ENCODE peak calls at places on chromosomes 16 and 17, in seven cellular contexts. One of them, this sample, is unnamed.

GRCh38 chr16:87171723-87172122 is 145.5 kb downstream of the C16orf95 start:
- DNase-seq in HFFc6: no peak
- DNase-seq in activated CD4-positive, alpha-beta memory T cell treated with anti-CD3 and anti-CD28 coated beads, Interleukin-2, amount 10 ng/mL, durations not matched to agents 7 days and 5 days: no peak
- DNase-seq in iPS DF 19.7: no peak
- DNase-seq in mesenteric fat pad: no peak
- DNase-seq in heart right ventricle: no peak
- DNase-seq in DMS153: no peak
- DNase-seq in this sample: no peak

GRCh38 chr16:89902980-89903379 is 15.7 kb upstream of the MC1R start:
- DNase-seq in iPS DF 19.7: no peak
- DNase-seq in HFFc6: no peak
- DNase-seq in heart right ventricle: no peak
- DNase-seq in mesenteric fat pad: no peak
- DNase-seq in DMS153: no peak
- DNase-seq in activated CD4-positive, alpha-beta memory T cell treated with anti-CD3 and anti-CD28 coated beads, Interleukin-2, amount 10 ng/mL, durations not matched to agents 7 days and 5 days: no peak
- DNase-seq in this sample: no peak

GRCh38 chr17:36689089-36689667 is 87.8 kb downstream of the MRM1 start:
- DNase-seq in HFFc6: no peak
- DNase-seq in mesenteric fat pad: no peak
- DNase-seq in activated CD4-positive, alpha-beta memory T cell treated with anti-CD3 and anti-CD28 coated beads, Interleukin-2, amount 10 ng/mL, durations not matched to agents 7 days and 5 days: no peak
- DNase-seq in iPS DF 19.7: no peak
- DNase-seq in DMS153: no peak
- DNase-seq in heart right ventricle: no peak
- DNase-seq in this sample: no peak

GRCh38 chr16:83403751-83404150 is 404.0 kb upstream of the HSBP1 start:
- DNase-seq in activated CD4-positive, alpha-beta memory T cell treated with anti-CD3 and anti-CD28 coated beads, Interleukin-2, amount 10 ng/mL, durations not matched to agents 7 days and 5 days: no peak
- DNase-seq in HFFc6: peak; percentile 63
- DNase-seq in heart right ventricle: no peak
- DNase-seq in iPS DF 19.7: no peak
- DNase-seq in DMS153: no peak
- DNase-seq in mesenteric fat pad: no peak
- DNase-seq in this sample: no peak

GRCh38 chr17:65278050-65278819 is 141.1 kb downstream of the RGS9 start:
- DNase-seq in activated CD4-positive, alpha-beta memory T cell treated with anti-CD3 and anti-CD28 coated beads, Interleukin-2, amount 10 ng/mL, durations not matched to agents 7 days and 5 days: peak; percentile 34
- DNase-seq in HFFc6: peak; percentile 45
- DNase-seq in mesenteric fat pad: no peak
- DNase-seq in heart right ventricle: peak; percentile 18
- DNase-seq in iPS DF 19.7: peak; percentile 54
- DNase-seq in DMS153: no peak
- DNase-seq in this sample: no peak

GRCh38 chr16:85428899-85429775 is 184.0 kb upstream of the GSE1 start:
- DNase-seq in iPS DF 19.7: no peak
- DNase-seq in mesenteric fat pad: no peak
- DNase-seq in DMS153: no peak
- DNase-seq in HFFc6: no peak
- DNase-seq in activated CD4-positive, alpha-beta memory T cell treated with anti-CD3 and anti-CD28 coated beads, Interleukin-2, amount 10 ng/mL, durations not matched to agents 7 days and 5 days: no peak
- DNase-seq in heart right ventricle: no peak
- DNase-seq in this sample: no peak

GRCh38 chr17:14061666-14062560 is 7.4 kb upstream of the COX10 start:
- DNase-seq in iPS DF 19.7: no peak
- DNase-seq in activated CD4-positive, alpha-beta memory T cell treated with anti-CD3 and anti-CD28 coated beads, Interleukin-2, amount 10 ng/mL, durations not matched to agents 7 days and 5 days: no peak
- DNase-seq in mesenteric fat pad: no peak
- DNase-seq in DMS153: no peak
- DNase-seq in HFFc6: peak; percentile 80
- DNase-seq in heart right ventricle: no peak
- DNase-seq in this sample: no peak

GRCh38 chr16:87789437-87790277 is 23.9 kb upstream of the KLHDC4 start:
- DNase-seq in HFFc6: peak; percentile 86
- DNase-seq in DMS153: no peak
- DNase-seq in activated CD4-positive, alpha-beta memory T cell treated with anti-CD3 and anti-CD28 coated beads, Interleukin-2, amount 10 ng/mL, durations not matched to agents 7 days and 5 days: no peak
- DNase-seq in iPS DF 19.7: no peak
- DNase-seq in heart right ventricle: no peak
- DNase-seq in mesenteric fat pad: no peak
- DNase-seq in this sample: no peak